ENCODE peak calls at places on chromosomes 13 and 19, in five cellular contexts. O is body of pancreas, M is heart right ventricle, W is ovary, E is fibroblast of lung. R is an unnamed sample.
A peak's percentile ranks its signal among the peaks of the same experiment; 100 is the strongest.

GRCh38 chr19:13881692-13882418 is 4.9 kb downstream of the NANOS3 start:
- DNase-seq in E (no peak), W (no peak), M (peak; percentile 44), O (peak; percentile 50), R (peak; percentile 48)

GRCh38 chr13:67827992-67828391 is 597.9 kb upstream of the PCDH9 start:
- DNase-seq in O (no peak), W (no peak), E (no peak), M (no peak), R (no peak)

GRCh38 chr19:46488551-46488950 is 7.1 kb downstream of the PNMA8B start:
- DNase-seq in O (no peak), E (no peak), W (no peak), M (no peak), R (no peak)

GRCh38 chr19:4456566-4456842 is 1.1 kb downstream of the UBXN6 start:
- DNase-seq in M (no peak), W (no peak), E (peak; percentile 65), O (no peak), R (peak; percentile 55)

GRCh38 chr13:99894835-99895427 is 76.6 kb downstream of the ZIC5 start:
- DNase-seq in M (no peak), E (peak; percentile 11), W (no peak), O (no peak), R (no peak)

GRCh38 chr19:21569497-21569870 is 64.1 kb downstream of the ZNF429 start:
- DNase-seq in M (peak; percentile 74), E (peak; percentile 57), W (no peak), O (peak; percentile 49), R (no peak)

GRCh38 chr19:10517760-10518443 is 655 bp upstream of the S1PR5 start:
- DNase-seq in M (peak; percentile 31), O (peak; percentile 38), E (no peak), W (no peak), R (no peak)

GRCh38 chr13:53151692-53152421 is 123.2 kb downstream of the OLFM4 start:
- DNase-seq in E (peak; percentile 42), M (no peak), W (no peak), O (peak; percentile 55), R (no peak)

GRCh38 chr13:39942901-39943273 is 287.4 kb downstream of the COG6 start:
- DNase-seq in O (peak; percentile 81), M (peak; percentile 61), W (peak; percentile 38), E (peak; percentile 77), R (peak; percentile 73)

GRCh38 chr19:34228762-34229161 is 25.6 kb upstream of the GARRE1 start:
- DNase-seq in O (no peak), W (no peak), M (no peak), E (no peak), R (no peak)

GRCh38 chr19:17944301-17944700 is 11.5 kb downstream of the CCDC124 start:
- DNase-seq in O (no peak), M (no peak), E (peak; percentile 86), W (peak; percentile 38), R (no peak)

GRCh38 chr13:50453238-50453637 is 390.3 kb downstream of the DLEU7 start:
- DNase-seq in E (peak; percentile 30), W (no peak), M (no peak), O (no peak), R (no peak)

GRCh38 chr19:13774217-13775191 is at the start of gene C19orf53:
- DNase-seq in M (peak; percentile 88), O (peak; percentile 88), W (peak; percentile 85), E (peak; percentile 93), R (peak; percentile 91)

GRCh38 chr19:18013621-18014111 is 5.7 kb downstream of the ARRDC2 start:
- DNase-seq in O (peak; percentile 57), M (no peak), W (no peak), E (no peak), R (peak; percentile 84)

GRCh38 chr19:53365899-53366493 is 491 bp downstream of the ZNF525 start:
- DNase-seq in O (peak; percentile 13), M (peak; percentile 24), W (no peak), E (no peak), R (peak; percentile 57)

GRCh38 chr19:31349160-31349881 is at the start of gene TSHZ3:
- DNase-seq in M (peak; percentile 82), O (peak; percentile 58), E (peak; percentile 92), W (peak; percentile 92), R (peak; percentile 81)

GRCh38 chr13:109454167-109454917 is 332.0 kb downstream of the IRS2 start:
- DNase-seq in E (peak; percentile 9), O (no peak), W (no peak), M (no peak), R (no peak)

GRCh38 chr19:3720533-3720917 is 12.3 kb downstream of the TJP3 start:
- DNase-seq in E (no peak), M (no peak), W (no peak), O (no peak), R (no peak)

GRCh38 chr19:39351537-39352037 is 9.4 kb downstream of the SAMD4B start:
- DNase-seq in M (no peak), E (peak; percentile 31), O (no peak), W (no peak), R (no peak)

GRCh38 chr13:45162194-45162593 is 38.7 kb downstream of the KCTD4 start:
- DNase-seq in M (no peak), O (no peak), W (no peak), E (peak; percentile 49), R (no peak)

GRCh38 chr13:75294110-75294509 is 187.9 kb downstream of the TBC1D4 start:
- DNase-seq in E (no peak), W (no peak), O (no peak), M (no peak), R (no peak)

GRCh38 chr19:4754248-4754647 is 30.6 kb upstream of the DPP9 start:
- DNase-seq in O (no peak), M (no peak), E (peak; percentile 21), W (no peak), R (no peak)

GRCh38 chr19:49114630-49115363 is 627 bp downstream of the LIN7B start:
- DNase-seq in O (peak; percentile 73), W (peak; percentile 62), M (peak; percentile 71), E (peak; percentile 46), R (peak; percentile 83)

GRCh38 chr19:29302002-29302928 is 89.3 kb upstream of the UQCRFS1 start:
- DNase-seq in W (no peak), M (no peak), E (no peak), O (no peak), R (no peak)

GRCh38 chr13:99955107-99955746 is 16.3 kb downstream of the ZIC5 start:
- DNase-seq in E (no peak), W (no peak), O (no peak), M (no peak), R (no peak)

GRCh38 chr13:85386424-85386823 is 412.8 kb downstream of the SLITRK6 start:
- DNase-seq in W (no peak), M (no peak), O (no peak), E (no peak), R (no peak)

GRCh38 chr19:13832096-13832495 is 36.9 kb downstream of the ZSWIM4 start:
- DNase-seq in M (no peak), O (no peak), E (no peak), W (no peak), R (no peak)

GRCh38 chr13:61286148-61286745 is 129.4 kb downstream of the PCDH20 start:
- DNase-seq in W (no peak), M (no peak), E (no peak), O (no peak), R (no peak)

GRCh38 chr13:92463134-92463533 is 763.5 kb upstream of the GPC6 start:
- DNase-seq in W (no peak), M (no peak), O (peak; percentile 66), E (no peak), R (no peak)

GRCh38 chr19:41588497-41589209 is 12.7 kb downstream of the CEACAM21 start:
- DNase-seq in O (no peak), M (no peak), E (peak; percentile 15), W (no peak), R (no peak)

GRCh38 chr13:110478405-110479214 is 82.9 kb downstream of the RAB20 start:
- DNase-seq in O (no peak), M (no peak), W (no peak), E (no peak), R (no peak)

GRCh38 chr13:76884167-76884566 is 2.0 kb downstream of the KCTD12 start:
- DNase-seq in O (peak; percentile 35), M (peak; percentile 35), E (peak; percentile 68), W (peak; percentile 31), R (peak; percentile 33)

GRCh38 chr13:76882431-76882830 is 3.8 kb downstream of the KCTD12 start:
- DNase-seq in E (peak; percentile 74), O (no peak), W (no peak), M (no peak), R (no peak)

GRCh38 chr13:76878043-76878442 is 8.2 kb downstream of the KCTD12 start:
- DNase-seq in W (no peak), E (no peak), O (no peak), M (no peak), R (no peak)

GRCh38 chr13:76879211-76879875 is 6.9 kb downstream of the KCTD12 start:
- DNase-seq in E (peak; percentile 82), O (peak; percentile 24), M (peak; percentile 60), W (peak; percentile 25), R (peak; percentile 77)

DNA sequence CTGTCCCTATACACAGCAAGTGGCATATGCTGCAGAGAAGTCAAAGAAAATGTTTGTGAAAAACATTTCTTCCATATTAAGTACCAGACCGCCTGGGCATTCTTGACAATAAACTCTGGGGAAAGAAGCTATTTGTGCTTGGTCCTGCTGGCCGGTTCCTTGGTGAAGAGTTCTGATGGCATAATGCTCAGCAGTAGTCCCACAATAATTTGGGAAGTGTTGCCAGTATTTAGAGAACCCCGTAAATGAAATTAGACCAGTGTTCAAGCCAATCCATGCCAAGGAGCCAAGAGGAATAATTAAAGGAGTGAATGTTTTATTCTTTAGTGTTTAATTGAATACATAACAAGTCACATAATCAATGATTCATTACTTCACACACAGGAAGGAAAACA is 6.3 kb downstream of the KCTD12 start:
- DNase-seq in E (no peak), W (no peak), O (no peak), M (no peak), R (no peak)
- H3K4me3 ChIP-seq in E (no peak overlapping the region), W (no peak overlapping the region), O (no peak overlapping the region), M (peak overlapping the region; percentile 12), R (peak overlapping the region; percentile 20)

GRCh38 chr19:33134571-33135041 is 2.7 kb downstream of the WDR88 start:
- DNase-seq in M (no peak), E (no peak), O (no peak), W (no peak), R (no peak)
- H3K4me1 ChIP-seq in M (no peaks in the 10 kb centered on the region), E (no peaks in the 10 kb centered on the region), O (no peaks in the 10 kb centered on the region), W (no peaks in the 10 kb centered on the region), R (no peaks in the 10 kb centered on the region)

GRCh38 chr19:58279042-58279924 is 528 bp downstream of the ZNF8 start:
- DNase-seq in W (peak; percentile 73), E (peak; percentile 66), O (peak; percentile 65), M (peak; percentile 82), R (peak; percentile 77)

GRCh38 chr19:58277197-58277596 is 1.6 kb upstream of the ZNF8 start:
- DNase-seq in W (no peak), O (no peak), M (no peak), E (no peak), R (no peak)

GRCh38 chr19:58279925-58280316 is 1.2 kb downstream of the ZNF8 start:
- DNase-seq in O (no peak), M (no peak), W (no peak), E (no peak), R (no peak)

GRCh38 chr19:58277748-58278147 is 1.0 kb upstream of the ZNF8 start:
- DNase-seq in E (peak; percentile 4), M (no peak), O (no peak), W (no peak), R (no peak)

GRCh38 chr19:58278156-58279041 is at the start of gene ZNF8:
- DNase-seq in O (peak; percentile 96), M (peak; percentile 98), E (peak; percentile 98), W (peak; percentile 97), R (peak; percentile 97)
- TF ChIP-seq CTCF in O (no peak), M (peak; percentile 19), E (no peak), W (no peak), R (no peak)

GRCh38 chr13:90032841-90033493 is 1314.5 kb upstream of the MIR17HG start:
- DNase-seq in E (no peak), W (no peak), M (no peak), O (no peak), R (no peak)
- H3K4me3 ChIP-seq in E (no peak overlapping the region), W (no peak overlapping the region), M (no peak overlapping the region), O (no peak overlapping the region), R (no peak overlapping the region)

R was measured in psoas muscle.